ENCODE peak calls at places on chromosome 11, in nine cellular contexts. S, H, F, E, N, L, K, B and Q are unnamed samples.

GRCh38 chr11:8025816-8026215 is 38.7 kb downstream of the EIF3F start:
- DNase-seq in S (peak), H (no peak), F (no peak), E (peak), N (no peak), L (no peak), K (no peak), B (no peak), Q (no peak)

GRCh38 chr11:10893713-10894112 is 35.9 kb upstream of the ZBED5 start:
- DNase-seq in S (peak), H (no peak), F (peak), E (peak), N (no peak), L (no peak), K (no peak), B (no peak), Q (no peak)

GRCh38 chr11:117816846-117817212 is 7.7 kb downstream of the FXYD2 start:
- DNase-seq in S (no peak), H (no peak), F (no peak), E (no peak), N (no peak), L (no peak), K (no peak), B (no peak), Q (no peak)

GRCh38 chr11:2796091-2796490 is 89.5 kb downstream of the CDKN1C start:
- DNase-seq in S (no peak), H (peak), F (no peak), E (no peak), N (peak), L (no peak), K (peak), B (peak), Q (no peak)

GRCh38 chr11:60931897-60932296 is 7.6 kb downstream of the TMEM132A start:
- DNase-seq in S (no peak), H (peak), F (no peak), E (no peak), N (no peak), L (no peak), K (no peak), B (no peak), Q (no peak)

GRCh38 chr11:128341280-128341679 is 246.1 kb downstream of the ETS1 start:
- DNase-seq in S (no peak), H (no peak), F (no peak), E (peak), N (no peak), L (no peak), K (no peak), B (no peak), Q (no peak)

GRCh38 chr11:57414612-57415212 is 12.2 kb downstream of the SLC43A3 start:
- DNase-seq in S (no peak), H (no peak), F (no peak), E (no peak), N (no peak), L (no peak), K (no peak), B (no peak), Q (no peak)

GRCh38 chr11:65584723-65585171 is 8.9 kb downstream of the EHBP1L1 start:
- DNase-seq in S (no peak), H (no peak), F (no peak), E (no peak), N (no peak), L (peak), K (peak), B (no peak), Q (no peak)

GRCh38 chr11:110894224-110894623 is 182.0 kb upstream of the ARHGAP20 start:
- DNase-seq in S (no peak), H (no peak), F (no peak), E (no peak), N (no peak), L (no peak), K (no peak), B (no peak), Q (no peak)

GRCh38 chr11:31816467-31817053 is 5.4 kb upstream of the PAX6 start:
- DNase-seq in S (no peak), H (no peak), F (no peak), E (no peak), N (no peak), L (peak), K (peak), B (no peak), Q (no peak)

GRCh38 chr11:8038811-8039529 is 42.0 kb upstream of the TUB start:
- DNase-seq in S (no peak), H (peak), F (no peak), E (no peak), N (no peak), L (no peak), K (no peak), B (peak), Q (no peak)

GRCh38 chr11:73185680-73186293 is 32.3 kb upstream of the P2RY2 start:
- DNase-seq in S (peak), H (no peak), F (peak), E (peak), N (no peak), L (no peak), K (no peak), B (no peak), Q (no peak)

GRCh38 chr11:74929431-74930363 is 19.2 kb downstream of the XRRA1 start:
- DNase-seq in S (peak), H (no peak), F (peak), E (peak), N (no peak), L (peak), K (peak), B (peak), Q (peak)

GRCh38 chr11:72227316-72228228 is 3.0 kb downstream of the INPPL1 start:
- DNase-seq in S (peak), H (peak), F (no peak), E (no peak), N (no peak), L (no peak), K (no peak), B (no peak), Q (no peak)

GRCh38 chr11:10942621-10943020 is 84.8 kb upstream of the ZBED5 start:
- DNase-seq in S (no peak), H (no peak), F (no peak), E (no peak), N (no peak), L (no peak), K (no peak), B (no peak), Q (no peak)

GRCh38 chr11:118923721-118924587 is 1.8 kb downstream of the BCL9L start:
- DNase-seq in S (no peak), H (no peak), F (no peak), E (no peak), N (no peak), L (no peak), K (no peak), B (no peak), Q (no peak)

GRCh38 chr11:119368121-119369034 is 13.1 kb downstream of the USP2 start:
- DNase-seq in S (peak), H (peak), F (no peak), E (peak), N (peak), L (peak), K (no peak), B (no peak), Q (no peak)

GRCh38 chr11:19929147-19929546 is 216.5 kb downstream of the NAV2 start:
- DNase-seq in S (no peak), H (no peak), F (no peak), E (no peak), N (no peak), L (no peak), K (no peak), B (no peak), Q (no peak)

GRCh38 chr11:76215946-76216345 is 9.6 kb upstream of the WNT11 start:
- DNase-seq in S (no peak), H (no peak), F (no peak), E (no peak), N (peak), L (no peak), K (no peak), B (no peak), Q (no peak)

GRCh38 chr11:102581091-102581490 is 44.0 kb downstream of the MMP20 start:
- DNase-seq in S (no peak), H (no peak), F (no peak), E (no peak), N (no peak), L (no peak), K (no peak), B (no peak), Q (no peak)

GRCh38 chr11:2166091-2166851 is 5.3 kb upstream of the INS start:
- DNase-seq in S (peak), H (no peak), F (no peak), E (no peak), N (peak), L (peak), K (peak), B (no peak), Q (peak)

GRCh38 chr11:16154715-16155396 is 201.5 kb downstream of the SOX6 start:
- DNase-seq in S (no peak), H (no peak), F (no peak), E (no peak), N (no peak), L (no peak), K (no peak), B (no peak), Q (no peak)

GRCh38 chr11:68854273-68854958 is 12.7 kb upstream of the CPT1A start:
- DNase-seq in S (no peak), H (peak), F (no peak), E (no peak), N (no peak), L (peak), K (no peak), B (no peak), Q (no peak)

GRCh38 chr11:30381879-30382278 is 59.0 kb downstream of the ARL14EP start:
- DNase-seq in S (no peak), H (no peak), F (no peak), E (no peak), N (no peak), L (peak), K (no peak), B (no peak), Q (no peak)

GRCh38 chr11:68664906-68665305 is 19.4 kb upstream of the GAL start:
- DNase-seq in S (no peak), H (peak), F (no peak), E (no peak), N (no peak), L (no peak), K (no peak), B (no peak), Q (no peak)

GRCh38 chr11:107468596-107468995 is 11.0 kb upstream of the CWF19L2 start:
- DNase-seq in S (peak), H (no peak), F (peak), E (peak), N (no peak), L (no peak), K (no peak), B (no peak), Q (no peak)

GRCh38 chr11:119605137-119605675 is 123.8 kb downstream of the NECTIN1 start:
- DNase-seq in S (no peak), H (no peak), F (no peak), E (no peak), N (no peak), L (no peak), K (no peak), B (no peak), Q (no peak)

GRCh38 chr11:45723421-45723820 is 58.0 kb upstream of the CHST1 start:
- DNase-seq in S (no peak), H (no peak), F (no peak), E (no peak), N (no peak), L (no peak), K (no peak), B (no peak), Q (no peak)

GRCh38 chr11:2459016-2459725 is 14.4 kb downstream of the KCNQ1 start:
- DNase-seq in S (no peak), H (peak), F (no peak), E (no peak), N (no peak), L (peak), K (no peak), B (no peak), Q (no peak)

GRCh38 chr11:120547871-120548681 is 36.5 kb downstream of the GRIK4 start:
- DNase-seq in S (peak), H (peak), F (peak), E (peak), N (peak), L (peak), K (no peak), B (peak), Q (no peak)

GRCh38 chr11:9758676-9759518 is 95.0 kb downstream of the SWAP70 start:
- DNase-seq in S (peak), H (peak), F (no peak), E (peak), N (peak), L (peak), K (no peak), B (peak), Q (peak)
- TF ChIP-seq CTCF in S (peak), H (no peak), F (peak), E (no peak), N (no peak), L (no peak), K (no peak), B (peak), Q (no peak)

GRCh38 chr11:18720811-18721575 is 5.0 kb downstream of the IGSF22 start:
- DNase-seq in S (peak), H (peak), F (no peak), E (peak), N (peak), L (peak), K (peak), B (peak), Q (peak)

GRCh38 chr11:18723991-18724390 is 2.0 kb downstream of the IGSF22 start:
- DNase-seq in S (no peak), H (no peak), F (no peak), E (no peak), N (no peak), L (no peak), K (no peak), B (no peak), Q (no peak)

GRCh38 chr11:18722293-18722637 is 3.7 kb downstream of the IGSF22 start:
- DNase-seq in S (no peak), H (no peak), F (no peak), E (no peak), N (no peak), L (no peak), K (no peak), B (no peak), Q (no peak)

GRCh38 chr11:18720086-18720810 is 5.7 kb downstream of the IGSF22 start:
- DNase-seq in S (no peak), H (no peak), F (no peak), E (peak), N (no peak), L (peak), K (no peak), B (no peak), Q (no peak)

DNA sequence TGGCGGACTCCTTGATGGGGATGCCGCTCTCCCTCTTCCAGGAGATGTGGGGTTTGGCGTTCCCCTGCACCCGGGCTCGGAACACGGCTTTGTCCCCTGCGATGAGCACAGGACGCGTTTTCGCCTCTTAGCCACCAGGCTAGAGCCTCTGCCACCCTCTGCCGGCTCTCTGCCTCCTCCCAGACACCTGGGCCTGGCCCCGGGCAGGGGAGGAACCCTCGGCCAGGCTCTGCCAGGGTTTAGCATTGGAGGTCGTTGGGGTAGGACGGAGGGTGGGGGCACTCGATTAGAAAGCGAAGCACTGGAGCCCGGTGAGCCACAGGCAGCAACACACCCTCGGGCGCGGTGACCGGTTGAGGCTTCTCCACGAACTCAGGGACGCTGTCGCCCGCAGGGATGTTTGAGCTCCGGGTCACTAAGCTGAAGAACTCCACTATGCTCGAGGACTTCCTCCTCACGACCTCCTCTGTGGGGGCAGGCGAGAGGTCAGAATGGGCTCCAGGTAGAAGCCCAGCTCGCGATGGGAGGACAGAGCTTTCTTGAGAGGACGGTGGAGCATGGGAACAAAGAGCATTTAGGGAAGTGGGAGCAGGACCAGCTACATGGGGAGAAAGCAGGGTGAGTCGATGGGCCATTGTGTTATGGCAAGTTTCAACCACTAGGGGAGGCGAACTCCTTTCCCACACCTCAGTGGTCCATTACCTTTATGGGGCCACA is 4.3 kb downstream of the IGSF22 start:
- DNase-seq in S (peak), H (peak), F (no peak), E (peak), N (peak), L (peak), K (peak), B (peak), Q (peak)
- TF ChIP-seq CTCF in S (peak), H (peak), F (peak), E (peak), N (peak), L (peak), K (peak), B (peak), Q (peak)

GRCh38 chr11:131514062-131514461 is 143.6 kb downstream of the NTM start:
- DNase-seq in S (no peak), H (no peak), F (no peak), E (no peak), N (no peak), L (no peak), K (no peak), B (no peak), Q (no peak)

GRCh38 chr11:131506376-131506775 is 136.0 kb downstream of the NTM start:
- DNase-seq in S (no peak), H (no peak), F (no peak), E (no peak), N (no peak), L (no peak), K (no peak), B (no peak), Q (no peak)

GRCh38 chr11:131510662-131511061 is 140.2 kb downstream of the NTM start:
- DNase-seq in S (no peak), H (no peak), F (no peak), E (no peak), N (no peak), L (no peak), K (no peak), B (no peak), Q (no peak)

GRCh38 chr11:131512228-131512627 is 141.8 kb downstream of the NTM start:
- DNase-seq in S (no peak), H (no peak), F (no peak), E (no peak), N (no peak), L (no peak), K (no peak), B (no peak), Q (no peak)

GRCh38 chr11:131511794-131512193 is 141.4 kb downstream of the NTM start:
- DNase-seq in S (no peak), H (no peak), F (no peak), E (peak), N (no peak), L (peak), K (peak), B (no peak), Q (peak)
- TF ChIP-seq CTCF in S (peak), H (peak), F (peak), E (no peak), N (peak), L (peak), K (peak), B (peak), Q (peak)

DNA sequence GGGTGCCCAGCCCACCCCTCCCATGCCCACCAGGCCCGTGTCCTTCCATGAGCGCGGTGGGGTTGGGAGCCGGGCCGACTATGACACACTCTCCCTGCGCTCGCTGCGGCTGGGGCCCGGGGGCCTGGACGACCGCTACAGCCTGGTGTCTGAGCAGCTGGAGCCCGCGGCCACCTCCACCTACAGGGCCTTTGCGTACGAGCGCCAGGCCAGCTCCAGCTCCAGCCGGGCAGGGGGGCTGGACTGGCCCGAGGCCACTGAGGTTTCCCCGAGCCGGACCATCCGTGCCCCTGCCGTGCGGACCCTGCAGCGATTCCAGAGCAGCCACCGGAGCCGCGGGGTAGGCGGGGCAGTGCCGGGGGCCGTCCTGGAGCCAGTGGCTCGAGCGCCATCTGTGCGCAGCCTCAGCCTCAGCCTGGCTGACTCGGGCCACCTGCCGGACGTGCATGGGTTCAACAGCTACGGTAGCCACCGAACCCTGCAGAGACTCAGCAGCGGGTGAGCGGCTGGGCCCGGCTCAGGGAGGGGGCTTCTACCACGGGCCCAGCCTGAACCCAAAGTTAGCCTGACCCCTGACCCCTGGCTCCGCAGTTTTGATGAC is 3.0 kb downstream of the PKP3 start:
- DNase-seq in S (peak), H (peak), F (no peak), E (peak), N (peak), L (no peak), K (no peak), B (no peak), Q (no peak)
- TF ChIP-seq CTCF in S (peak), H (peak), F (peak), E (peak), N (peak), L (no peak), K (no peak), B (peak), Q (no peak)

GRCh38 chr11:92285776-92286175 is 61.2 kb downstream of the FAT3 start:
- DNase-seq in S (no peak), H (no peak), F (no peak), E (no peak), N (no peak), L (no peak), K (no peak), B (no peak), Q (no peak)
- TF ChIP-seq CTCF in S (no peak), H (no peak), F (no peak), E (no peak), N (no peak), L (no peak), K (no peak), B (no peak), Q (no peak)

GRCh38 chr11:12485328-12485727 is 108.0 kb downstream of the PARVA start:
- DNase-seq in S (peak), H (no peak), F (no peak), E (no peak), N (no peak), L (no peak), K (no peak), B (no peak), Q (no peak)
- TF ChIP-seq CTCF in S (peak), H (no peak), F (peak), E (peak), N (peak), L (peak), K (no peak), B (peak), Q (peak)

GRCh38 chr11:108967571-108967970 is 302.7 kb downstream of the DDX10 start:
- DNase-seq in S (peak), H (no peak), F (no peak), E (peak), N (peak), L (no peak), K (no peak), B (no peak), Q (no peak)
- TF ChIP-seq CTCF in S (no peak), H (no peak), F (no peak), E (no peak), N (no peak), L (no peak), K (no peak), B (no peak), Q (no peak)